ENCODE peak calls at places on chromosomes 3 and 15, in six cellular contexts. One of them, this sample, is unnamed.

GRCh38 chr3:142977399-142977728 is 13.9 kb upstream of the PAQR9 start:
- DNase-seq in A549: peak; percentile 77
- DNase-seq in hepatocyte: no peak
- DNase-seq in fibroblast of lung: no peak
- DNase-seq in GM23248: peak; percentile 67
- DNase-seq in PC-3: peak; percentile 51
- DNase-seq in this sample: no peak

GRCh38 chr3:167350245-167350862 is 29.7 kb downstream of the ZBBX start:
- DNase-seq in PC-3: peak; percentile 59
- DNase-seq in fibroblast of lung: peak; percentile 15
- DNase-seq in A549: peak; percentile 0
- DNase-seq in GM23248: peak; percentile 37
- DNase-seq in hepatocyte: peak; percentile 28
- DNase-seq in this sample: peak; percentile 16

GRCh38 chr3:42490243-42490642 is 12.2 kb upstream of the VIPR1 start:
- DNase-seq in PC-3: peak; percentile 96
- DNase-seq in hepatocyte: peak; percentile 35
- DNase-seq in A549: no peak
- DNase-seq in fibroblast of lung: no peak
- DNase-seq in GM23248: no peak
- DNase-seq in this sample: no peak

GRCh38 chr3:50242778-50243551 is 7.0 kb downstream of the GNAI2 start:
- DNase-seq in A549: no peak
- DNase-seq in hepatocyte: no peak
- DNase-seq in fibroblast of lung: no peak
- DNase-seq in PC-3: no peak
- DNase-seq in GM23248: peak; percentile 71
- DNase-seq in this sample: no peak

GRCh38 chr3:161096771-161097367 is 8.3 kb downstream of the B3GALNT1 start:
- DNase-seq in PC-3: peak; percentile 72
- DNase-seq in hepatocyte: no peak
- DNase-seq in fibroblast of lung: no peak
- DNase-seq in A549: peak; percentile 3
- DNase-seq in GM23248: no peak
- DNase-seq in this sample: peak; percentile 43

GRCh38 chr15:57256941-57257340 is 119.4 kb upstream of the CGNL1 start:
- DNase-seq in fibroblast of lung: no peak
- DNase-seq in PC-3: no peak
- DNase-seq in hepatocyte: no peak
- DNase-seq in A549: no peak
- DNase-seq in GM23248: no peak
- DNase-seq in this sample: no peak

GRCh38 chr3:106823706-106824105 is 553.5 kb upstream of the CCDC54 start:
- DNase-seq in hepatocyte: no peak
- DNase-seq in PC-3: no peak
- DNase-seq in GM23248: no peak
- DNase-seq in A549: no peak
- DNase-seq in fibroblast of lung: no peak
- DNase-seq in this sample: no peak

GRCh38 chr3:45537960-45538640 is 56.5 kb upstream of the LIMD1 start:
- DNase-seq in A549: no peak
- DNase-seq in GM23248: no peak
- DNase-seq in fibroblast of lung: peak; percentile 52
- DNase-seq in hepatocyte: peak; percentile 43
- DNase-seq in PC-3: no peak
- DNase-seq in this sample: no peak

GRCh38 chr3:9542182-9542581 is 11.4 kb downstream of the LHFPL4 start:
- DNase-seq in PC-3: no peak
- DNase-seq in fibroblast of lung: no peak
- DNase-seq in GM23248: no peak
- DNase-seq in hepatocyte: no peak
- DNase-seq in A549: no peak
- DNase-seq in this sample: no peak

GRCh38 chr3:73602171-73602570 is 22.6 kb downstream of the PDZRN3 start:
- DNase-seq in fibroblast of lung: peak; percentile 55
- DNase-seq in hepatocyte: no peak
- DNase-seq in GM23248: peak; percentile 96
- DNase-seq in A549: no peak
- DNase-seq in PC-3: no peak
- DNase-seq in this sample: no peak
- H3K4me1 ChIP-seq in fibroblast of lung: peaks cover 35% of the 10 kb centered on the region
- H3K4me1 ChIP-seq in hepatocyte: peaks cover 56% of the 10 kb centered on the region
- H3K4me1 ChIP-seq in GM23248: peaks cover 72% of the 10 kb centered on the region
- H3K4me1 ChIP-seq in A549: no peaks in the 10 kb centered on the region
- H3K4me1 ChIP-seq in PC-3: no peaks in the 10 kb centered on the region
- H3K4me1 ChIP-seq in this sample: no peaks in the 10 kb centered on the region

GRCh38 chr3:72143322-72143721 is 358.4 kb upstream of the PROK2 start:
- DNase-seq in hepatocyte: no peak
- DNase-seq in fibroblast of lung: peak; percentile 61
- DNase-seq in PC-3: peak; percentile 70
- DNase-seq in GM23248: peak; percentile 72
- DNase-seq in A549: no peak
- DNase-seq in this sample: no peak

GRCh38 chr3:72147600-72147999 is 362.7 kb upstream of the PROK2 start:
- DNase-seq in PC-3: no peak
- DNase-seq in hepatocyte: no peak
- DNase-seq in fibroblast of lung: no peak
- DNase-seq in A549: no peak
- DNase-seq in GM23248: no peak
- DNase-seq in this sample: no peak

GRCh38 chr3:72145506-72146380 is 360.8 kb upstream of the PROK2 start:
- DNase-seq in hepatocyte: peak; percentile 73
- DNase-seq in PC-3: no peak
- DNase-seq in A549: no peak
- DNase-seq in fibroblast of lung: peak; percentile 78
- DNase-seq in GM23248: peak; percentile 86
- DNase-seq in this sample: peak; percentile 25

GRCh38 chr3:72143970-72144717 is 359.2 kb upstream of the PROK2 start:
- DNase-seq in PC-3: no peak
- DNase-seq in A549: no peak
- DNase-seq in fibroblast of lung: no peak
- DNase-seq in GM23248: no peak
- DNase-seq in hepatocyte: no peak
- DNase-seq in this sample: no peak

GRCh38 chr3:72144773-72145505 is 360.0 kb upstream of the PROK2 start:
- DNase-seq in PC-3: no peak
- DNase-seq in A549: no peak
- DNase-seq in hepatocyte: peak; percentile 51
- DNase-seq in fibroblast of lung: no peak
- DNase-seq in GM23248: no peak
- DNase-seq in this sample: no peak
- H3K4me2 ChIP-seq in PC-3: no peak overlapping the region
- H3K4me2 ChIP-seq in A549: no peak overlapping the region
- H3K4me2 ChIP-seq in hepatocyte: no peak overlapping the region
- H3K4me2 ChIP-seq in fibroblast of lung: no peak overlapping the region
- H3K4me2 ChIP-seq in GM23248: no peak overlapping the region
- H3K4me2 ChIP-seq in this sample: no peak overlapping the region

GRCh38 chr15:74785716-74786032 is 3.8 kb downstream of the CSK start:
- DNase-seq in fibroblast of lung: no peak
- DNase-seq in PC-3: no peak
- DNase-seq in A549: no peak
- DNase-seq in GM23248: no peak
- DNase-seq in hepatocyte: no peak
- DNase-seq in this sample: no peak

GRCh38 chr15:74787251-74788041 is 5.6 kb downstream of the CSK start:
- DNase-seq in PC-3: no peak
- DNase-seq in fibroblast of lung: peak; percentile 65
- DNase-seq in hepatocyte: peak; percentile 70
- DNase-seq in A549: peak; percentile 84
- DNase-seq in GM23248: peak; percentile 74
- DNase-seq in this sample: peak; percentile 80

GRCh38 chr15:74788042-74788715 is 6.3 kb downstream of the CSK start:
- DNase-seq in hepatocyte: no peak
- DNase-seq in A549: no peak
- DNase-seq in GM23248: no peak
- DNase-seq in fibroblast of lung: no peak
- DNase-seq in PC-3: no peak
- DNase-seq in this sample: no peak

GRCh38 chr15:74784854-74785715 is 3.2 kb downstream of the CSK start:
- DNase-seq in fibroblast of lung: no peak
- DNase-seq in PC-3: no peak
- DNase-seq in GM23248: no peak
- DNase-seq in A549: no peak
- DNase-seq in hepatocyte: no peak
- DNase-seq in this sample: no peak

DNA sequence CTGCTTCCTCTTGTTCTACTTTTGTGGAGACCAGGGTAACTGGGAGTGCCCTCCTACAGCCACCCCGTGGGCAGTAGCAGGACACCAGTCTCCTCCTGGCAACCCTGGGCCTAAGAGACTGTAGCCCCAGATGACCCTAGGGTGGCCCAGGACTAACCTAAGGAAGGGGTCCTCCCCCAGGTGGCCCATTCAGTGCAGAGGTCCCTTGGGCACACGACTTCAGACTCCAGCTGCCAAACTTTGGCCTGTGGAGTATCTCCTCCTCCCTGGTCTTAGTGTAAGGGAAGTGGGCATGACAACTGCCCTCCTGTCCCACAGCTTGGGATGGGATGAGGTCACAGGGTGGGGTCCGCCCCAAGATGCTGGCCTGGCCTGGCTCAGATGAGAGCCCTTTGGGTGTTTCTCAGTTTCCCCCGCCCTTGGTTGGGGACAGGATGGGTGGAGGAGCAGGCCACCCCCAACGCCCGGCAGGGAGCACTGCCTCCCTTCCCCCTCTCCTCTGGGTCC is 4.8 kb downstream of the CSK start:
- DNase-seq in GM23248: peak; percentile 32
- DNase-seq in hepatocyte: no peak
- DNase-seq in A549: no peak
- DNase-seq in fibroblast of lung: no peak
- DNase-seq in PC-3: no peak
- DNase-seq in this sample: no peak
- H3K4me3 ChIP-seq in GM23248: no peak overlapping the region
- H3K4me3 ChIP-seq in hepatocyte: no peak overlapping the region
- H3K4me3 ChIP-seq in A549: no peak overlapping the region
- H3K4me3 ChIP-seq in fibroblast of lung: no peak overlapping the region
- H3K4me3 ChIP-seq in PC-3: no peak overlapping the region
- H3K4me3 ChIP-seq in this sample: no peak overlapping the region

GRCh38 chr3:152209060-152209459 is 59.7 kb upstream of the MBNL1 start:
- DNase-seq in fibroblast of lung: no peak
- DNase-seq in PC-3: peak; percentile 54
- DNase-seq in A549: no peak
- DNase-seq in GM23248: no peak
- DNase-seq in hepatocyte: no peak
- DNase-seq in this sample: no peak

GRCh38 chr3:152204218-152204617 is 64.5 kb upstream of the MBNL1 start:
- DNase-seq in PC-3: no peak
- DNase-seq in GM23248: no peak
- DNase-seq in fibroblast of lung: no peak
- DNase-seq in hepatocyte: no peak
- DNase-seq in A549: no peak
- DNase-seq in this sample: no peak

GRCh38 chr3:152203677-152204076 is 65.1 kb upstream of the MBNL1 start:
- DNase-seq in GM23248: peak; percentile 32
- DNase-seq in A549: no peak
- DNase-seq in fibroblast of lung: peak; percentile 55
- DNase-seq in PC-3: no peak
- DNase-seq in hepatocyte: no peak
- DNase-seq in this sample: no peak

GRCh38 chr3:152205097-152205593 is 63.6 kb upstream of the MBNL1 start:
- DNase-seq in PC-3: no peak
- DNase-seq in hepatocyte: no peak
- DNase-seq in fibroblast of lung: no peak
- DNase-seq in A549: no peak
- DNase-seq in GM23248: no peak
- DNase-seq in this sample: no peak

DNA sequence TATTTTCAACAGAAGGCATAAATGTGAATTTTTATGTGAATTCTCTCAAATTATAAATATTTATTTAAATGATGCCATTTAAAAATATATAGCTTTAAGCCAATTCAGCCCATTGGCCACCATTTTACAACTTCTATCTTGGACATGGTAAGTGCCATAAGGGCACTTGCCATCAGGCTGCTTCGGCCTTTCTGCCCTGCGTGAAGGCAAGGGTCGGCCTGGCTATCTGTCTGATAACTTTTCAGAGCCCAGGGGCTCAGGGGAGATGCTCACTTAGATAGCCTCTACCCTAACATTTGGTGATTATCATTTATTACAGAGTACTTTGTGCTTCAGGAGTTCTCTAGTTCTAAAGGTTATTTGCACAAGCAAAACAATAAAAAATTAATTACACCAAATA is 62.5 kb upstream of the MBNL1 start:
- DNase-seq in GM23248: no peak
- DNase-seq in PC-3: no peak
- DNase-seq in hepatocyte: no peak
- DNase-seq in A549: no peak
- DNase-seq in fibroblast of lung: no peak
- DNase-seq in this sample: no peak
- H3K4me1 ChIP-seq in GM23248: peaks cover 19% of the 10 kb centered on the region
- H3K4me1 ChIP-seq in PC-3: peaks cover 2% of the 10 kb centered on the region
- H3K4me1 ChIP-seq in hepatocyte: peaks cover 22% of the 10 kb centered on the region
- H3K4me1 ChIP-seq in A549: peaks cover 17% of the 10 kb centered on the region
- H3K4me1 ChIP-seq in fibroblast of lung: no peaks in the 10 kb centered on the region
- H3K4me1 ChIP-seq in this sample: no peaks in the 10 kb centered on the region

GRCh38 chr3:11622846-11623550 is 20.7 kb downstream of the VGLL4 start:
- DNase-seq in GM23248: no peak
- DNase-seq in hepatocyte: no peak
- DNase-seq in A549: no peak
- DNase-seq in fibroblast of lung: no peak
- DNase-seq in PC-3: no peak
- DNase-seq in this sample: no peak
- H3K4me2 ChIP-seq in GM23248: no peak overlapping the region
- H3K4me2 ChIP-seq in hepatocyte: peak overlapping the region; percentile 38
- H3K4me2 ChIP-seq in A549: peak overlapping the region; percentile 18
- H3K4me2 ChIP-seq in fibroblast of lung: no peak overlapping the region
- H3K4me2 ChIP-seq in PC-3: no peak overlapping the region
- H3K4me2 ChIP-seq in this sample: no peak overlapping the region

GRCh38 chr3:56754753-56755365 is 46.9 kb downstream of the ARHGEF3 start:
- DNase-seq in hepatocyte: no peak
- DNase-seq in GM23248: no peak
- DNase-seq in fibroblast of lung: no peak
- DNase-seq in PC-3: no peak
- DNase-seq in A549: no peak
- DNase-seq in this sample: no peak
- H3K4me3 ChIP-seq in hepatocyte: no peak overlapping the region
- H3K4me3 ChIP-seq in GM23248: no peak overlapping the region
- H3K4me3 ChIP-seq in fibroblast of lung: no peak overlapping the region
- H3K4me3 ChIP-seq in PC-3: no peak overlapping the region
- H3K4me3 ChIP-seq in A549: no peak overlapping the region
- H3K4me3 ChIP-seq in this sample: no peak overlapping the region

This sample was measured in neural progenitor cell.